ENCODE peak calls at places on chromosomes 11 and 22, in six cellular contexts. S is A549; W is naive thymus-derived CD4-positive, alpha-beta T cell; J is HTR-8/SVneo; P is NCI-H1436; N is NCI-H2029 treated with DMSO at 0.1 percent for 48 hours. D is an unnamed sample.
A peak's percentile ranks its signal among the peaks of the same experiment; 100 is the strongest.

GRCh38 chr11:1128333-1129142 is 29.2 kb upstream of the MUC5AC start:
- DNase-seq in S (no peak), W (no peak), J (no peak), P (no peak), N (no peak), D (no peak)

GRCh38 chr11:65107751-65108468 is 3.8 kb upstream of the TM7SF2 start:
- DNase-seq in S (no peak), W (no peak), J (no peak), P (no peak), N (no peak), D (no peak)

GRCh38 chr11:78290293-78291176 is 101.8 kb downstream of the USP35 start:
- DNase-seq in S (no peak), W (no peak), J (peak; percentile 32), P (no peak), N (no peak), D (peak; percentile 63)

GRCh38 chr11:135069884-135070283 is 657.8 kb upstream of the B3GAT1 start:
- DNase-seq in S (no peak), W (no peak), J (no peak), P (no peak), N (no peak), D (no peak)

GRCh38 chr11:65498042-65498726 is 661 bp upstream of the MALAT1 start:
- DNase-seq in S (no peak), W (peak; percentile 80), J (no peak), P (peak; percentile 67), N (peak; percentile 77), D (peak; percentile 66)

GRCh38 chr11:8442301-8442700 is 151.7 kb downstream of the STK33 start:
- DNase-seq in S (no peak), W (no peak), J (no peak), P (no peak), N (no peak), D (no peak)

GRCh38 chr22:19904881-19905618 is 36.5 kb upstream of the COMT start:
- DNase-seq in S (no peak), W (no peak), J (no peak), P (no peak), N (no peak), D (no peak)

GRCh38 chr11:34091825-34092224 is 13.6 kb upstream of the NAT10 start:
- DNase-seq in S (no peak), W (no peak), J (no peak), P (no peak), N (no peak), D (no peak)

GRCh38 chr11:64000026-64000739 is 13.9 kb downstream of the OTUB1 start:
- DNase-seq in S (no peak), W (peak; percentile 74), J (no peak), P (no peak), N (no peak), D (no peak)

GRCh38 chr22:24247011-24247507 is 2.2 kb upstream of the GGT5 start:
- DNase-seq in S (no peak), W (no peak), J (no peak), P (no peak), N (no peak), D (no peak)

GRCh38 chr11:48093795-48094642 is 113.7 kb downstream of the PTPRJ start:
- DNase-seq in S (no peak), W (no peak), J (peak; percentile 29), P (no peak), N (peak; percentile 56), D (no peak)

GRCh38 chr11:126186708-126187481 is 24.6 kb downstream of the RPUSD4 start:
- DNase-seq in S (no peak), W (no peak), J (no peak), P (no peak), N (no peak), D (no peak)

GRCh38 chr11:65565624-65566453 is 4.4 kb upstream of the ZNRD2 start:
- DNase-seq in S (no peak), W (no peak), J (no peak), P (no peak), N (no peak), D (no peak)

GRCh38 chr11:88414385-88414861 is 76.9 kb upstream of the CTSC start:
- DNase-seq in S (no peak), W (peak; percentile 45), J (peak; percentile 26), P (no peak), N (no peak), D (peak; percentile 42)

GRCh38 chr22:49548356-49549202 is 279.1 kb downstream of the BRD1 start:
- DNase-seq in S (no peak), W (no peak), J (no peak), P (no peak), N (no peak), D (no peak)

GRCh38 chr11:74257934-74258553 is 53.4 kb downstream of the P4HA3 start:
- DNase-seq in S (no peak), W (no peak), J (no peak), P (no peak), N (peak; percentile 21), D (peak; percentile 34)

GRCh38 chr22:21949569-21949918 is 3.1 kb downstream of the PPM1F start:
- DNase-seq in S (no peak), W (no peak), J (no peak), P (no peak), N (no peak), D (no peak)

GRCh38 chr11:67433536-67434394 is 3.7 kb downstream of the PTPRCAP start:
- DNase-seq in S (no peak), W (no peak), J (no peak), P (no peak), N (no peak), D (no peak)

GRCh38 chr11:16942342-16942741 is 71.9 kb downstream of the PLEKHA7 start:
- DNase-seq in S (no peak), W (no peak), J (no peak), P (no peak), N (no peak), D (no peak)

GRCh38 chr22:19770349-19771220 is 10.0 kb downstream of the TBX1 start:
- DNase-seq in S (no peak), W (no peak), J (no peak), P (no peak), N (no peak), D (no peak)

GRCh38 chr11:60389279-60389910 is 6.9 kb upstream of the MS4A14 start:
- DNase-seq in S (no peak), W (no peak), J (no peak), P (no peak), N (no peak), D (no peak)

GRCh38 chr11:2732261-2732939 is 32.6 kb upstream of the KCNQ1OT1 start:
- DNase-seq in S (no peak), W (no peak), J (no peak), P (no peak), N (no peak), D (no peak)

GRCh38 chr22:24181088-24181995 is at the start of gene SUSD2:
- DNase-seq in S (no peak), W (no peak), J (no peak), P (no peak), N (no peak), D (no peak)

GRCh38 chr22:29216873-29217666 is 11.4 kb downstream of the EMID1 start:
- DNase-seq in S (no peak), W (no peak), J (no peak), P (no peak), N (no peak), D (no peak)

GRCh38 chr22:16866167-16866566 is 41.0 kb upstream of the XKR3 start:
- DNase-seq in S (no peak), W (no peak), J (no peak), P (no peak), N (no peak), D (no peak)

GRCh38 chr11:102421262-102421661 is 31.3 kb downstream of the TMEM123 start:
- DNase-seq in S (no peak), W (peak; percentile 63), J (no peak), P (peak; percentile 78), N (peak; percentile 16), D (no peak)

GRCh38 chr22:24009227-24010017 is 1.7 kb upstream of the CABIN1 start:
- DNase-seq in S (no peak), W (no peak), J (no peak), P (no peak), N (no peak), D (no peak)

GRCh38 chr11:107699371-107700348 is 12.2 kb downstream of the SLN start:
- DNase-seq in S (no peak), W (no peak), J (no peak), P (no peak), N (no peak), D (no peak)

GRCh38 chr22:37469416-37470086 is 16.6 kb downstream of the MFNG start:
- DNase-seq in S (no peak), W (no peak), J (no peak), P (no peak), N (no peak), D (no peak)

GRCh38 chr22:37100589-37101127 is 8.9 kb downstream of the TMPRSS6 start:
- DNase-seq in S (no peak), W (no peak), J (no peak), P (no peak), N (no peak), D (no peak)

GRCh38 chr11:9895016-9895415 is 231.1 kb downstream of the SWAP70 start:
- DNase-seq in S (no peak), W (no peak), J (no peak), P (no peak), N (no peak), D (no peak)

D was measured in lung.